ENCODE peak calls at places on chromosomes 11 and 22, in five cellular contexts. One of them, this sample, is unnamed.

GRCh38 chr22:32446321-32446720 is 17.9 kb downstream of the BPIFC start:
- DNase-seq in PC-3: peak; percentile 46
- DNase-seq in fibroblast of lung: no peak
- DNase-seq in AG04450: no peak
- DNase-seq in choroid plexus epithelial cell: no peak
- DNase-seq in this sample: no peak

GRCh38 chr11:73348838-73349237 is 27.4 kb upstream of the RELT start:
- DNase-seq in fibroblast of lung: no peak
- DNase-seq in PC-3: no peak
- DNase-seq in choroid plexus epithelial cell: no peak
- DNase-seq in AG04450: no peak
- DNase-seq in this sample: no peak

GRCh38 chr11:74981888-74982287 is 6.8 kb upstream of the NEU3 start:
- DNase-seq in fibroblast of lung: no peak
- DNase-seq in AG04450: no peak
- DNase-seq in choroid plexus epithelial cell: no peak
- DNase-seq in PC-3: no peak
- DNase-seq in this sample: no peak

GRCh38 chr22:44448271-44448780 is 49.7 kb downstream of the RTL6 start:
- DNase-seq in choroid plexus epithelial cell: peak; percentile 95
- DNase-seq in PC-3: peak; percentile 90
- DNase-seq in fibroblast of lung: peak; percentile 90
- DNase-seq in AG04450: peak; percentile 90
- DNase-seq in this sample: peak; percentile 91

GRCh38 chr11:64330888-64331287 is 9.1 kb upstream of the CCDC88B start:
- DNase-seq in AG04450: no peak
- DNase-seq in fibroblast of lung: no peak
- DNase-seq in choroid plexus epithelial cell: no peak
- DNase-seq in PC-3: no peak
- DNase-seq in this sample: no peak

GRCh38 chr11:110519816-110520215 is 90.1 kb downstream of the FDX1 start:
- DNase-seq in choroid plexus epithelial cell: peak; percentile 65
- DNase-seq in fibroblast of lung: no peak
- DNase-seq in PC-3: no peak
- DNase-seq in AG04450: no peak
- DNase-seq in this sample: peak; percentile 50

GRCh38 chr11:130431337-130431773 is 2.9 kb upstream of the ADAMTS8 start:
- DNase-seq in choroid plexus epithelial cell: peak; percentile 82
- DNase-seq in PC-3: peak; percentile 95
- DNase-seq in AG04450: no peak
- DNase-seq in fibroblast of lung: peak; percentile 77
- DNase-seq in this sample: peak; percentile 41

GRCh38 chr11:48148749-48149148 is 67.9 kb upstream of the OR4B1 start:
- DNase-seq in PC-3: peak; percentile 44
- DNase-seq in choroid plexus epithelial cell: no peak
- DNase-seq in AG04450: no peak
- DNase-seq in fibroblast of lung: no peak
- DNase-seq in this sample: no peak

GRCh38 chr11:127133061-127133460 is 132.5 kb upstream of the KIRREL3 start:
- DNase-seq in AG04450: no peak
- DNase-seq in PC-3: no peak
- DNase-seq in fibroblast of lung: no peak
- DNase-seq in choroid plexus epithelial cell: no peak
- DNase-seq in this sample: no peak

GRCh38 chr11:62295504-62295903 is 3.4 kb downstream of the SCGB1D4 start:
- DNase-seq in choroid plexus epithelial cell: peak; percentile 57
- DNase-seq in PC-3: peak; percentile 59
- DNase-seq in AG04450: no peak
- DNase-seq in fibroblast of lung: peak; percentile 17
- DNase-seq in this sample: peak; percentile 42

GRCh38 chr11:121510438-121510837 is 57.7 kb upstream of the SORL1-AS1 start:
- DNase-seq in choroid plexus epithelial cell: no peak
- DNase-seq in PC-3: no peak
- DNase-seq in fibroblast of lung: no peak
- DNase-seq in AG04450: no peak
- DNase-seq in this sample: no peak

GRCh38 chr22:32202539-32203180 is 2.2 kb downstream of the RFPL2 start:
- DNase-seq in AG04450: no peak
- DNase-seq in choroid plexus epithelial cell: peak; percentile 52
- DNase-seq in fibroblast of lung: peak; percentile 16
- DNase-seq in PC-3: peak; percentile 58
- DNase-seq in this sample: peak; percentile 17

GRCh38 chr11:31805037-31805628 is 6.0 kb downstream of the PAX6 start:
- DNase-seq in choroid plexus epithelial cell: no peak
- DNase-seq in PC-3: no peak
- DNase-seq in fibroblast of lung: no peak
- DNase-seq in AG04450: no peak
- DNase-seq in this sample: no peak

GRCh38 chr11:10314199-10315072 is 9.6 kb downstream of the ADM start:
- DNase-seq in choroid plexus epithelial cell: peak; percentile 91
- DNase-seq in PC-3: peak; percentile 66
- DNase-seq in AG04450: no peak
- DNase-seq in fibroblast of lung: peak; percentile 70
- DNase-seq in this sample: no peak

GRCh38 chr11:127567237-127567932 is 566.8 kb upstream of the KIRREL3 start:
- DNase-seq in AG04450: no peak
- DNase-seq in fibroblast of lung: no peak
- DNase-seq in choroid plexus epithelial cell: no peak
- DNase-seq in PC-3: no peak
- DNase-seq in this sample: no peak

GRCh38 chr22:17411213-17411612 is 42.0 kb downstream of the CECR2 start:
- DNase-seq in PC-3: no peak
- DNase-seq in fibroblast of lung: peak; percentile 74
- DNase-seq in choroid plexus epithelial cell: peak; percentile 50
- DNase-seq in AG04450: no peak
- DNase-seq in this sample: no peak

GRCh38 chr11:74307409-74307808 is 4.0 kb downstream of the P4HA3 start:
- DNase-seq in AG04450: no peak
- DNase-seq in fibroblast of lung: peak; percentile 77
- DNase-seq in choroid plexus epithelial cell: peak; percentile 85
- DNase-seq in PC-3: no peak
- DNase-seq in this sample: no peak

GRCh38 chr22:28116261-28116673 is 197.2 kb upstream of the PITPNB start:
- DNase-seq in PC-3: peak; percentile 61
- DNase-seq in choroid plexus epithelial cell: peak; percentile 71
- DNase-seq in AG04450: peak; percentile 75
- DNase-seq in fibroblast of lung: peak; percentile 42
- DNase-seq in this sample: peak; percentile 94

GRCh38 chr22:30781271-30781875 is 86.7 kb downstream of the OSBP2 start:
- DNase-seq in AG04450: no peak
- DNase-seq in choroid plexus epithelial cell: no peak
- DNase-seq in fibroblast of lung: no peak
- DNase-seq in PC-3: peak; percentile 66
- DNase-seq in this sample: peak; percentile 38

GRCh38 chr11:123523539-123523938 is 93.5 kb downstream of the GRAMD1B start:
- DNase-seq in PC-3: no peak
- DNase-seq in AG04450: no peak
- DNase-seq in choroid plexus epithelial cell: no peak
- DNase-seq in fibroblast of lung: no peak
- DNase-seq in this sample: no peak

GRCh38 chr11:30377347-30377746 is 54.4 kb downstream of the ARL14EP start:
- DNase-seq in fibroblast of lung: no peak
- DNase-seq in choroid plexus epithelial cell: no peak
- DNase-seq in PC-3: no peak
- DNase-seq in AG04450: no peak
- DNase-seq in this sample: no peak

GRCh38 chr11:1163911-1164735 is 6.4 kb downstream of the MUC5AC start:
- DNase-seq in fibroblast of lung: no peak
- DNase-seq in choroid plexus epithelial cell: no peak
- DNase-seq in PC-3: no peak
- DNase-seq in AG04450: no peak
- DNase-seq in this sample: no peak

GRCh38 chr11:6719588-6719987 is 36.4 kb upstream of the MRPL17 start:
- DNase-seq in fibroblast of lung: no peak
- DNase-seq in AG04450: no peak
- DNase-seq in PC-3: no peak
- DNase-seq in choroid plexus epithelial cell: peak; percentile 49
- DNase-seq in this sample: no peak

GRCh38 chr22:46416537-46417267 is 81.2 kb downstream of the TRMU start:
- DNase-seq in fibroblast of lung: no peak
- DNase-seq in AG04450: no peak
- DNase-seq in choroid plexus epithelial cell: no peak
- DNase-seq in PC-3: no peak
- DNase-seq in this sample: no peak

GRCh38 chr11:78359921-78360320 is 57.7 kb downstream of the GAB2 start:
- DNase-seq in choroid plexus epithelial cell: no peak
- DNase-seq in AG04450: no peak
- DNase-seq in fibroblast of lung: no peak
- DNase-seq in PC-3: no peak
- DNase-seq in this sample: no peak

GRCh38 chr11:103585401-103585800 is 451.0 kb upstream of the DDI1 start:
- DNase-seq in choroid plexus epithelial cell: no peak
- DNase-seq in AG04450: no peak
- DNase-seq in PC-3: no peak
- DNase-seq in fibroblast of lung: no peak
- DNase-seq in this sample: no peak

GRCh38 chr11:62732830-62733229 is 4.5 kb downstream of the TTC9C start:
- DNase-seq in fibroblast of lung: peak; percentile 44
- DNase-seq in AG04450: no peak
- DNase-seq in PC-3: peak; percentile 36
- DNase-seq in choroid plexus epithelial cell: peak; percentile 65
- DNase-seq in this sample: peak; percentile 52

GRCh38 chr11:911031-911889 is 650 bp upstream of the CHID1 start:
- DNase-seq in AG04450: no peak
- DNase-seq in fibroblast of lung: peak; percentile 46
- DNase-seq in PC-3: peak; percentile 28
- DNase-seq in choroid plexus epithelial cell: peak; percentile 88
- DNase-seq in this sample: peak; percentile 81

GRCh38 chr11:46247664-46248063 is 29.8 kb upstream of the CREB3L1 start:
- DNase-seq in PC-3: peak; percentile 77
- DNase-seq in choroid plexus epithelial cell: peak; percentile 86
- DNase-seq in fibroblast of lung: peak; percentile 43
- DNase-seq in AG04450: no peak
- DNase-seq in this sample: peak; percentile 55
- TF ChIP-seq CTCF in PC-3: peak; percentile 75
- TF ChIP-seq CTCF in choroid plexus epithelial cell: peak; percentile 62
- TF ChIP-seq CTCF in fibroblast of lung: peak; percentile 3
- TF ChIP-seq CTCF in AG04450: peak; percentile 10
- TF ChIP-seq CTCF in this sample: peak; percentile 7

GRCh38 chr11:19075636-19076035 is 15.1 kb upstream of the MRGPRX2 start:
- DNase-seq in fibroblast of lung: no peak
- DNase-seq in choroid plexus epithelial cell: no peak
- DNase-seq in AG04450: no peak
- DNase-seq in PC-3: no peak
- DNase-seq in this sample: no peak

GRCh38 chr11:19072464-19072863 is 11.9 kb upstream of the MRGPRX2 start:
- DNase-seq in AG04450: no peak
- DNase-seq in PC-3: peak; percentile 22
- DNase-seq in choroid plexus epithelial cell: no peak
- DNase-seq in fibroblast of lung: no peak
- DNase-seq in this sample: no peak

GRCh38 chr11:19073454-19074415 is 13.2 kb upstream of the MRGPRX2 start:
- DNase-seq in PC-3: no peak
- DNase-seq in AG04450: no peak
- DNase-seq in choroid plexus epithelial cell: no peak
- DNase-seq in fibroblast of lung: no peak
- DNase-seq in this sample: no peak

GRCh38 chr11:19076744-19077589 is 16.4 kb upstream of the MRGPRX2 start:
- DNase-seq in AG04450: no peak
- DNase-seq in PC-3: peak; percentile 75
- DNase-seq in fibroblast of lung: peak; percentile 30
- DNase-seq in choroid plexus epithelial cell: peak; percentile 61
- DNase-seq in this sample: peak; percentile 65

DNA sequence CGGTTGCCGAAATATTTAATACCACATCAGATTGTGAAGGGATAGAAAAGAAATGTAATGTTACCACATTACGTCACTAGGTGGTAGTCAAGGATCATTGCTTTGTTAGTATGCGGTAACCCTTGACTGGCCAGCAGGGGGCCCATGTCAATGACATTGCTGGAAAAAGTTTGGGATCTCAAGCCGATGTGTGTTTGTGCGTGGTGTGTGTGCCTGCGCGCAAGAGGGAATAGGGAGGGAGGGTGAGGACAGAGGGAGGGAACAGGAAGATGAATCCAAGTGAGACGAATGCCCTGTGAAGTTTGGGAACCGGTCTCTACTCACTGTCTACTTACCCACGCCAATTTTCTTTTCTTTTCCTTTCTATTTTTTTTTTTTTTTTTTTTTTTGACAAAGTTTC is 10.7 kb upstream of the MRGPRX2 start:
- DNase-seq in choroid plexus epithelial cell: peak; percentile 85
- DNase-seq in PC-3: peak; percentile 87
- DNase-seq in AG04450: peak; percentile 53
- DNase-seq in fibroblast of lung: peak; percentile 87
- DNase-seq in this sample: peak; percentile 88
- H3K4me3 ChIP-seq in choroid plexus epithelial cell: peak overlapping the region; percentile 33
- H3K4me3 ChIP-seq in PC-3: peak overlapping the region; percentile 35
- H3K4me3 ChIP-seq in AG04450: peak overlapping the region; percentile 41
- H3K4me3 ChIP-seq in fibroblast of lung: peak overlapping the region; percentile 37
- H3K4me3 ChIP-seq in this sample: peak overlapping the region; percentile 22

DNA sequence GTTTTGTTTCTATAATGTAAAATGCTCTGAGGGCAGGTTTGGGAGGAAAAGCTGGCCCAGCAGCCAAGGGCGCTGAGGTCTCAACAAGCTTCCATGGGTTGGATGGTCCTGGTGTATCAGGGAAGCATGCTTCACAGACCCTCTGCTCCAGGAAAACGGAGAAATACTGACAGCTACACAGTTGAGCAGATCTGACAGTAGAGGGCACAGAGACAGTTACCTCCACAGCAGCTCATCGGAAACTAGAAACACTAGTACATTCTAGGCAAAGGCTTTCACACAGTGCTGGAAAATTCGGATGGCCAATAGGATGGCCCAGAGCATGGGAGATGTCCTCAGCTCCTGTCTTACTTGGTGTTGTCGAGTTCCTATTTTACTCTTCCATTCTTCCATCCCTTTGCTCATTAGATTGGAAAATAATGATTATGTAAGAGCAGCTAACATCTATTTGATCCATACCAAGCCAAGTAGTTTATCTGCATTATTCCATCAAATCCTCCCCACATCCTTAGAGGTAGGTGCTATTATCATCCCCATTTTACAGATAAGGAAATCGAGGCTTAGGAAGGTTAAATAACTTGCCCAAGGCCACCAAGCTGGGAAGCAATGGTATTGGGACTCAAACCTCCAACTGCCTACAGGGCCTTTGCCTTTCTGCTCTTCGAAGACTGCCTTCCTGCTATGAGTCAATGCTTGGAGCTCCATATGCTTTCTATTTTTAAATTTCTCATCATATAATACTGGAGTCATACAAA is 28.3 kb downstream of the LMO2 start:
- DNase-seq in fibroblast of lung: no peak
- DNase-seq in PC-3: no peak
- DNase-seq in AG04450: no peak
- DNase-seq in choroid plexus epithelial cell: no peak
- DNase-seq in this sample: no peak
- TF ChIP-seq CTCF in fibroblast of lung: no peak
- TF ChIP-seq CTCF in PC-3: no peak
- TF ChIP-seq CTCF in AG04450: no peak
- TF ChIP-seq CTCF in choroid plexus epithelial cell: no peak
- TF ChIP-seq CTCF in this sample: no peak

DNA sequence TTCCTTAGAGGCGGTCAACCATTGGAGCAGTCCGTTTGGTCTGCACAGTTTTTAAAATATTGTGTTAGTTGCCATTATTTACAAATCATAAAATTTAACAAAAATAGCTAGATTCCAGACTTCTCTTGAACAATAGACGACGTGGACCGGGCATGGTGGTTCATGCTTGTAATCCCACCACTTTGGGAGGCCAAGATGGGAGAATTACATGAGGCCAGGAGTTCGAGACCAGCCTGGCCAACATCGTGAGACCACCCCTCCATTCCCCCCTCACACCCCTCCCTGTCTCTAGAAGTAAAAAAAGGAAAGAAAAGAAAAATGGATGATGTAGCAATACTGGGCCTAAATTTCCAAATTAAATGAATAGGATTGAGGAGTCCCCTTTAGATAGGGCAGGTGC is 965 bp downstream of the SLC37A2 start:
- DNase-seq in PC-3: no peak
- DNase-seq in fibroblast of lung: no peak
- DNase-seq in choroid plexus epithelial cell: no peak
- DNase-seq in AG04450: no peak
- DNase-seq in this sample: no peak
- H3K4me3 ChIP-seq in PC-3: peak overlapping the region; percentile 87
- H3K4me3 ChIP-seq in fibroblast of lung: peak overlapping the region; percentile 70
- H3K4me3 ChIP-seq in choroid plexus epithelial cell: peak overlapping the region; percentile 65
- H3K4me3 ChIP-seq in AG04450: peak overlapping the region; percentile 81
- H3K4me3 ChIP-seq in this sample: peak overlapping the region; percentile 51